ENCODE peak calls at places on chromosomes 5 and 9, in four cellular contexts. D, H, L and E are unnamed samples.
A peak's percentile ranks its signal among the peaks of the same experiment; 100 is the strongest.

GRCh38 chr5:2391021-2391420 is 360.5 kb downstream of the IRX2 start:
- DNase-seq in L (no peak), D (no peak), H (peak; percentile 66), E (no peak)

GRCh38 chr9:79592736-79593493 is 21.1 kb downstream of the TLE4 start:
- DNase-seq in H (no peak), D (no peak), L (peak; percentile 61), E (no peak)

GRCh38 chr9:89821081-89821480 is 216.3 kb downstream of the GADD45G start:
- DNase-seq in H (peak; percentile 7), L (no peak), D (no peak), E (no peak)

GRCh38 chr5:77266291-77266690 is 55.8 kb downstream of the PDE8B start:
- DNase-seq in D (peak; percentile 56), H (no peak), L (peak; percentile 51), E (no peak)

GRCh38 chr5:87722286-87722685 is 309.6 kb upstream of the CCNH start:
- DNase-seq in L (no peak), D (no peak), H (no peak), E (no peak)

GRCh38 chr5:56329652-56330051 is 96.5 kb upstream of the ANKRD55 start:
- DNase-seq in L (no peak), H (no peak), D (no peak), E (peak; percentile 59)

GRCh38 chr9:37329576-37329975 is 92.9 kb upstream of the GRHPR start:
- DNase-seq in D (peak; percentile 50), L (peak; percentile 43), H (no peak), E (no peak)

GRCh38 chr5:136032564-136032963 is 3.8 kb downstream of the TGFBI start:
- DNase-seq in D (peak; percentile 86), L (peak; percentile 89), H (peak; percentile 10), E (no peak)

GRCh38 chr5:31378838-31379237 is 153.1 kb downstream of the DROSHA start:
- DNase-seq in D (peak; percentile 71), L (peak; percentile 36), H (no peak), E (no peak)

GRCh38 chr5:18024542-18024941 is 390.3 kb downstream of the TAF11L14 start:
- DNase-seq in D (no peak), L (no peak), H (no peak), E (no peak)
- TF ChIP-seq CTCF in D (no peak), L (no peak), H (no peak), E (no peak)

DNA sequence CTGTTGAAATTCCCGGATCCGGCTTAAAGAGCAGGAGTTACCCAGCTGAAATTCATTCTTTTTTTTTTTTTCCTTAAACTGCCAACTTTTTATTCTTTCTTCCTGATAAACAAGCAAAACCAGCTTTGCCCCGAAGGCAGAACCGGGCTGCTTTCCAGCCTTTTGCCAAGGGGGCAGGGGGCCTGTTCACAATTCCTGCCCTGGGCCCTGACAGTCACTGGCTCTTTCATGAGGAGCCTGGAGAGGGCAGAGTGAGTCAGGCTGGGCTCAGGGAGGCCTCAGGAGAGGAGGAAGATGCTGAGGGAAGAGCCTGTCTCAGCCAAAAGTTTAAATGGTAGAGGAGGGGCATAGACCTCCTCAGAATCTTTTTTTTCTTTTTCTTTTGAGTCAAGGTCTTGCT is 4.8 kb downstream of the GLIPR2 start:
- DNase-seq in L (peak; percentile 48), D (peak; percentile 41), H (peak; percentile 74), E (no peak)
- TF ChIP-seq CTCF in L (peak; percentile 59), D (peak; percentile 43), H (no peak), E (no peak)

GRCh38 chr9:137035937-137036336 is 4.0 kb upstream of the FUT7 start:
- DNase-seq in D (no peak), H (no peak), L (no peak), E (no peak)

GRCh38 chr9:137034039-137034708 is 2.3 kb upstream of the FUT7 start:
- DNase-seq in H (peak; percentile 87), L (no peak), D (no peak), E (no peak)

GRCh38 chr9:137037035-137037434 is 5.1 kb upstream of the FUT7 start:
- DNase-seq in D (no peak), H (no peak), L (no peak), E (no peak)

GRCh38 chr9:137034709-137035506 is 3.0 kb upstream of the FUT7 start:
- DNase-seq in H (peak; percentile 97), D (peak; percentile 77), L (peak; percentile 75), E (peak; percentile 92)

GRCh38 chr9:137035507-137035834 is 3.6 kb upstream of the FUT7 start:
- DNase-seq in H (no peak), D (no peak), L (no peak), E (no peak)
- TF ChIP-seq CTCF in H (peak; percentile 59), D (no peak), L (no peak), E (peak; percentile 27)

DNA sequence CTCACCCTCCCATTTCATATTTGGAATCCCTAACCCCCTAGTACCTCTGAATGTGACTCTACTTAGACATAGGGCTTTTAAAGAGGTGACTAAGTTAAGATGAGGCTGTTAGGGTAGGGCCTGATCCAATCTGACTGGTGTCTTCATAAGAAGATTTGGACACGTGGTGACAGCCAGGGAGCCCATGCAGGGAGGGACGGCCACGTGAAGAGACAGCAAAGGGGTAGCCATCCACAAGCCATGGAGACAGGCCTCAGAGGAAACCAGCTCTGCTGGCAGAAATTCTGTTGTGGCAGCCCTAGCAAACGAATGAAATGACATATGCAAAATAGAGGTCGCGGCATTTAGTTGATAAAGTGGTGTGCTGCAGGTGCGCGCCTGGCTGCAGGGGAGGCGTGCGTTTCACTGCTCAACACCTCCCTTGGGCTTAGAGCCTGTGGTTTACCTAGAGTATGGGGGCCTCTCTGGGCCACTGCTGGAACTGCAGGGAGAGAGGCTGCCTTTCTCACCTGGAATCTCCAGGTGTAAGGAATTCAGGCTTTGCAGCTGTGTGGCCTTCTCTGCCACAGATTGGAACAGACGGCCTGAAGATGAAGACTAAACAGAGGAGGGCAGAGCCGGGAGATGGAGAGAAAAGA is 7.1 kb upstream of the AFAP1L1 start:
- DNase-seq in H (no peak), L (no peak), D (no peak), E (peak; percentile 40)
- TF ChIP-seq CTCF in H (peak; percentile 58), L (peak; percentile 18), D (peak; percentile 34), E (peak; percentile 11)

GRCh38 chr5:44331471-44332079 is 57.6 kb downstream of the FGF10 start:
- DNase-seq in H (no peak), D (no peak), L (no peak), E (no peak)

GRCh38 chr5:44329716-44330115 is 59.5 kb downstream of the FGF10 start:
- DNase-seq in L (no peak), H (no peak), D (no peak), E (no peak)

GRCh38 chr5:44336708-44337107 is 52.5 kb downstream of the FGF10 start:
- DNase-seq in L (no peak), D (no peak), H (no peak), E (no peak)

GRCh38 chr5:44334622-44335021 is 54.6 kb downstream of the FGF10 start:
- DNase-seq in L (no peak), D (no peak), H (no peak), E (no peak)

DNA sequence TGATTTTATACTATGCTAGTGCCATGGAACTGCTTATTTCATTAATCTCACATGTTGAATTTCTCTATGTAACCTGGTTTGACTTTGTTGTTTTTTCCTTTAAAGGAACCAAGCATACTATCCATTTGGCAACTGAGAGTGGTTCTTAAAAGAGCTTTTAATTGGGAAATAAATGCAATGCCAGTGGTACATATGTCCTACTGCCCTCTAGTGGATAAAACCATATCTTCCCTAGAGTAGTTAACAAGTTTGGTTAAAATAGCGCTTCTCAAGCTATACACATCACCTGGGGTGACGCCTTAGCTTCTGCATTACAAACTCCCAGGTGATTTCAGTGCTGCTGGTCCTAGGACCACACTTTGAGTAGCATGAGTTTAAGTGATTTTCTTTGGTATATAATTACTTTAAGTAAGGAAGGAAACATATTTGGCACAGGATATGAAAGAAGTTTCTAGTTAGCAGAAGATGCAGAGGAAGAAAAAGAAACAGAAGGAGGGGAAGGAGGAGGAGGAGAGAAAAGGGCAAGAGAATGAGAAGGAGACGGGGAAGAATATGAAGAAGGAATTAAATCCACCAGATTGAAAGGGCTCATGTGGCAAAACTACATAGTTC is 56.8 kb downstream of the FGF10 start:
- DNase-seq in L (peak; percentile 56), D (peak; percentile 52), H (no peak), E (peak; percentile 13)
- TF ChIP-seq CTCF in L (peak; percentile 75), D (peak; percentile 70), H (no peak), E (peak; percentile 45)

DNA sequence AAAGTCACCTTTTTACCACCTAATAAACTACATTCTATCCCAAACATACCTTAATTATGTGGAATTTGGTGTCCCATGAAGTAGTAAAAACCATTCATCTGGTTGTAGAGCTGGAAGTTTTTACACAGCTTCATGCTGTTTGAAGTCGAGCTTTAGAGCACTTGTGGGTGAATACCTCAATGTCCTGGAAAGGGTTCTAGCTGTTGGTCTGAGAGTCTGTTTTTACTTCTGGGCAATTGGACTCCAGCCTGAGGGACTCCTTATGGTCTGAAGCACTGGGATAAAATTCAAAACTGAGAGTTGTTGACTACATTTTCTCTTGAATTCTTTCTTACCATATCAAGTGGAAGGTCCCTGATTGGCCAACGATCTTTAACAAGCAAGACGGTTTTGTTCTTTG is 53.6 kb downstream of the LRRC70 start:
- DNase-seq in L (no peak), H (no peak), D (no peak), E (no peak)
- TF ChIP-seq CTCF in L (no peak), H (no peak), D (no peak), E (no peak)

GRCh38 chr9:122162415-122162814 is 2.7 kb downstream of the MORN5 start:
- DNase-seq in D (no peak), L (no peak), H (no peak), E (no peak)

GRCh38 chr9:122159925-122160246 is 178 bp downstream of the MORN5 start:
- DNase-seq in L (no peak), H (no peak), D (no peak), E (no peak)

GRCh38 chr9:122159026-122159924 is at the start of the genes MORN5 and NDUFA8:
- DNase-seq in H (peak; percentile 98), D (peak; percentile 95), L (peak; percentile 93), E (peak; percentile 99)

DNA sequence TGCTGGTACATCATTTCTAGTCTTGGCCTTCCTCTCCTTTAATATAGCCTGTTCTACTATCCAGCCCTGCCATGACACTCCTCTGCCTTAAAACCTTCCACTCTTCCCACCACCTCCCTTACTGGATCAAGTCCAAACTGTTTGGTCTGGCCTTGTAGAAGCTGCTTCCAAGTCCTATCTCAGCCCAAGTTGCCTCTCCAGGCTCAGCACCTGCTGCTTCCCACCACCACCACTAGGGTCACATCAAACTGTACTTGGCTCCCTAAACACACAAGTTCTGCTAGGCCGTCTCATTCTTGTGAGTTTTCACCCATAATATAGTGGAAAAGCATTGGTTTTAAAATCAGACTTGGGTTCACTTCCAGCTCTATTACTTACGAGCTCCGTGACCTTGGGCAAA is 1.4 kb downstream of the NDUFA8 start:
- DNase-seq in D (peak; percentile 43), H (no peak), L (peak; percentile 58), E (peak; percentile 51)
- TF ChIP-seq CTCF in D (peak; percentile 44), H (peak; percentile 42), L (peak; percentile 59), E (peak; percentile 32)